ENCODE peak calls at places on chromosome 11, in four cellular contexts. E is IMR-90, H is tibial nerve, K is upper lobe of right lung. L is an unnamed sample.

GRCh38 chr11:121552160-121552559 is 99.4 kb upstream of the SORL1-AS1 start:
- DNase-seq in E (no peak), H (no peak), K (no peak), L (no peak)

GRCh38 chr11:111047376-111047775 is 198.1 kb upstream of the POU2AF2 start:
- DNase-seq in E (peak; percentile 6), H (no peak), K (no peak), L (no peak)

GRCh38 chr11:103077553-103077952 is 14.4 kb downstream of the DCUN1D5 start:
- DNase-seq in E (no peak), H (no peak), K (no peak), L (no peak)

GRCh38 chr11:19430346-19431058 is 189.8 kb upstream of the E2F8 start:
- DNase-seq in E (no peak), H (no peak), K (no peak), L (peak; percentile 86)

GRCh38 chr11:26297179-26297970 is 34.6 kb upstream of the ANO3 start:
- DNase-seq in E (peak; percentile 75), H (peak; percentile 70), K (no peak), L (peak; percentile 87)

GRCh38 chr11:44886765-44887164 is 63.9 kb downstream of the TP53I11 start:
- DNase-seq in E (peak; percentile 86), H (no peak), K (no peak), L (peak; percentile 46)

GRCh38 chr11:88886796-88887195 is 179.0 kb downstream of the GRM5 start:
- DNase-seq in E (peak; percentile 46), H (no peak), K (no peak), L (peak; percentile 60)

GRCh38 chr11:117354550-117354949 is 26.9 kb downstream of the CEP164 start:
- DNase-seq in E (no peak), H (no peak), K (no peak), L (no peak)

GRCh38 chr11:121042296-121042695 is 18.4 kb downstream of the TBCEL start:
- DNase-seq in E (no peak), H (no peak), K (no peak), L (no peak)

GRCh38 chr11:101617735-101618332 is 34.0 kb upstream of the TRPC6 start:
- DNase-seq in E (peak; percentile 52), H (no peak), K (no peak), L (no peak)

GRCh38 chr11:80846442-80846841 is 1405.6 kb upstream of the TENM4 start:
- DNase-seq in E (no peak), H (no peak), K (no peak), L (no peak)

GRCh38 chr11:68014966-68015447 is 4.9 kb downstream of the ALDH3B1 start:
- DNase-seq in E (no peak), H (no peak), K (peak; percentile 64), L (no peak)

GRCh38 chr11:65811764-65812475 is 21.8 kb upstream of the SNX32 start:
- DNase-seq in E (no peak), H (no peak), K (peak; percentile 83), L (peak; percentile 19)

GRCh38 chr11:121892131-121892681 is 223.8 kb downstream of the BLID start:
- DNase-seq in E (peak; percentile 56), H (no peak), K (no peak), L (peak; percentile 82)

GRCh38 chr11:59247535-59248227 is 35.0 kb upstream of the MPEG1 start:
- DNase-seq in E (peak; percentile 7), H (peak; percentile 78), K (no peak), L (peak; percentile 81)

GRCh38 chr11:121567988-121568387 is 115.2 kb upstream of the SORL1-AS1 start:
- DNase-seq in E (no peak), H (no peak), K (no peak), L (no peak)

GRCh38 chr11:9004310-9004945 is 627 bp upstream of the NRIP3 start:
- DNase-seq in E (no peak), H (no peak), K (peak; percentile 68), L (no peak)

GRCh38 chr11:35787626-35788025 is 125.1 kb downstream of the TRIM44 start:
- DNase-seq in E (no peak), H (no peak), K (no peak), L (no peak)

GRCh38 chr11:104522650-104523049 is 358.7 kb upstream of the PDGFD start:
- DNase-seq in E (peak; percentile 41), H (peak; percentile 9), K (no peak), L (peak; percentile 29)

GRCh38 chr11:90555477-90555876 is 332.6 kb upstream of the CHORDC1 start:
- DNase-seq in E (no peak), H (no peak), K (no peak), L (no peak)

GRCh38 chr11:81989093-81989492 is 744.6 kb downstream of the FAM181B start:
- DNase-seq in E (no peak), H (no peak), K (no peak), L (peak; percentile 3)

GRCh38 chr11:132913886-132914285 is 618.4 kb downstream of the OPCML start:
- DNase-seq in E (no peak), H (no peak), K (no peak), L (no peak)

GRCh38 chr11:45149483-45150056 is 3.1 kb downstream of the PRDM11 start:
- DNase-seq in E (no peak), H (no peak), K (no peak), L (no peak)

GRCh38 chr11:19686234-19686633 is 26.4 kb upstream of the NAV2 start:
- DNase-seq in E (no peak), H (no peak), K (no peak), L (no peak)

GRCh38 chr11:75028321-75029097 is 39.8 kb downstream of the NEU3 start:
- DNase-seq in E (no peak), H (no peak), K (no peak), L (no peak)

GRCh38 chr11:2466869-2467694 is 22.3 kb downstream of the KCNQ1 start:
- DNase-seq in E (no peak), H (no peak), K (peak; percentile 61), L (no peak)

GRCh38 chr11:93073026-93073425 is 103.6 kb downstream of the MTNR1B start:
- DNase-seq in E (no peak), H (no peak), K (no peak), L (no peak)

GRCh38 chr11:3747704-3748103 is 49.6 kb downstream of the NUP98 start:
- DNase-seq in E (peak; percentile 89), H (no peak), K (no peak), L (peak; percentile 76)

GRCh38 chr11:83241291-83241946 is 44.7 kb downstream of the CCDC90B start:
- DNase-seq in E (peak; percentile 77), H (peak; percentile 67), K (no peak), L (peak; percentile 77)

GRCh38 chr11:44310456-44311272 is 725 bp upstream of the ALX4 start:
- DNase-seq in E (no peak), H (no peak), K (no peak), L (no peak)

GRCh38 chr11:6599884-6600390 is 3.5 kb downstream of the RRP8 start:
- DNase-seq in E (no peak), H (peak; percentile 4), K (peak; percentile 37), L (no peak)

GRCh38 chr11:6598555-6598954 is 4.9 kb downstream of the RRP8 start:
- DNase-seq in E (no peak), H (no peak), K (no peak), L (no peak)

GRCh38 chr11:6599449-6599848 is 4.0 kb downstream of the RRP8 start:
- DNase-seq in E (no peak), H (no peak), K (no peak), L (no peak)

GRCh38 chr11:6596237-6596877 is 7.1 kb downstream of the RRP8 start:
- DNase-seq in E (no peak), H (peak; percentile 3), K (no peak), L (no peak)

DNA sequence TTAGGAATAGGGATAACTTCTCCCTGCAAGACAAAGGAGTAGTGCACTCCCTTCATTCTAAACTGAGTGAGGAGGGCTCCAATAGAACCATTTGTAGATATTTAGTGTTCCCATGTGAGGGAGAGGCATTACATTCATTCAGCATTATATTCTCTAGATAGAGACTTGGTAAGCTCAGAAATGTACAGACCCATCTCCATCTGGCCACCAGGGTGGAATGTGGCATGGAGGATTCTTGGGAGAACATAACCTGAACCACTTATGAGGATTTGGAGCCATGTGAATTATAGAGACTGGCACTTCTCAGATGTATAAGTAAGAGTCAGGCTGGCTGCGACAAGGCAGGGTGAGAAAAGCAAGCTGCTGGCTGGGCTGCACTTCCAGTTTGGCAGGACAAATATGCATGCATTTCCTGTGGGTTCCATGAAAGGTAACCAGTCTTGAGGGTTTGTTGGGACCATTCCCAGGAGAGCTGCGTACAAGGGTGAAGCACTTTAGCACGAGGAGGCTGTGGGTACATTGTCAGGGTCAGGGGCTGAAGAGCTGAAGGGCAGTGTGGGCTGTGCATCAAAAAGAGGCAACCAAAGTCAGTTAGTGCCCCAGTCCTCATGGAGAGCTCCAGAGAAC is 9.2 kb downstream of the RRP8 start:
- DNase-seq in E (no peak), H (peak; percentile 3), K (no peak), L (peak; percentile 14)
- TF ChIP-seq CTCF in E (no peak), H (no peak), K (no peak), L (no peak)

DNA sequence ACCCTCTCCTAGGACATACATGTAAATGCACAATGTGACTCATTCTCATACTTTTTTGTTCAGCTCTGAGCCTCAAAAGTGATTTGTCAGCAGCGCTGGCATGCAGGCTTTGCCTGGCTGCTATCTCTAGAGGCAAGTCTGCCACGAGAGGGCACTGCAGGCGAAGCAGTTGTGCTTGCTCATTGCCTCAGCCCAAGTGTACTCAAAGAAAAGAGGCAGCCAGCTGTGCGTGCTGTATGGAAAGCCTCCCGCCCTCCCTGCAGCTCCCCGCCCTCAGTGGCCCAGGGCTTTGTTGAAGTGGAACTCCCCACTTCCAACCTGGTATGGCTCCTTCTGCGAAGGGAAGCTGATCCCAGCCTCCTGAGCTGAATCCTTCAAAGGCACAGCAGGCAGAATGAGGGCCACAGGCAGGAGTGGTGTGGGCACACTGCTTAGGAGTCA is 16.3 kb downstream of the SDHAF2 start:
- DNase-seq in E (peak; percentile 97), H (peak; percentile 93), K (peak; percentile 93), L (peak; percentile 98)
- TF ChIP-seq CTCF in E (peak; percentile 97), H (peak; percentile 82), K (peak; percentile 84), L (peak; percentile 94)

GRCh38 chr11:12715941-12716340 is 41.7 kb downstream of the TEAD1 start:
- DNase-seq in E (no peak), H (no peak), K (no peak), L (no peak)

GRCh38 chr11:12717851-12718291 is 43.6 kb downstream of the TEAD1 start:
- DNase-seq in E (no peak), H (no peak), K (no peak), L (no peak)

GRCh38 chr11:12721816-12722604 is 47.8 kb downstream of the TEAD1 start:
- DNase-seq in E (no peak), H (no peak), K (no peak), L (no peak)

GRCh38 chr11:12716816-12717215 is 42.6 kb downstream of the TEAD1 start:
- DNase-seq in E (no peak), H (no peak), K (no peak), L (no peak)

GRCh38 chr11:12719221-12719620 is 45.0 kb downstream of the TEAD1 start:
- DNase-seq in E (peak; percentile 43), H (no peak), K (no peak), L (no peak)
- TF ChIP-seq CTCF in E (no peak), H (no peak), K (no peak), L (no peak)

DNA sequence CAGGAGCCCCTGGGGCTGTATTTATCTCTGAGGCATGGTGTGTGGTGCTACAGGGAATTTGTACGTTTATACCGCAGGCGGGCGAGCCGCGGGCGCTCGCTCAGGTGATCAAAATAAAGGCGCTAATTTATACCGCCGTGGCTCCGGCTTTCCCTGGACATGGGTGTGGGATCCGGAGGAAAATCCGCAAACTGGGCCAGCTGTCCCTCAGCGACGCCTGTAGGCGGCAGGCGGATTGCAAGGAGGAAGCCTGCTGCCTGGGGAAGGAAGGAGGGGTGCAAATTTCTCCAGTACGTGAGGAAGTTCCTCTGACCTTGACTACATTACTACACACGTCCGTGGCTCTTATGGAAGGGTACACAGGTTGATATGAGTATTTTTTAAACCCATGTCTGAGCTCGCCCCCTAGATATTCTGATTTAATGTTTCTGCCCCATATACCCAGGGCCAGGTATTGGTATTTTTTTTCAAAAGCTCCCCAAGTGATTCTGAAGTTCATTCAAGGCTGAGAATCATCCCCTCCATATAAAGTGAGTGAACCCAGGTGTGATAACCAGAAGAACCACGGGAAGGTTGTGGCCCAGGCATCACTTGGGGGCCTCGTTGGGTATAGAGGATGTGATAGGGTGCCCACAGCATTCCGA is 2.8 kb downstream of the MYOD1 start:
- DNase-seq in E (peak; percentile 11), H (no peak), K (no peak), L (peak; percentile 25)
- TF ChIP-seq CTCF in E (peak; percentile 40), H (no peak), K (peak; percentile 11), L (peak; percentile 68)